ENCODE peak calls at places on chromosomes 7 and 10, in four cellular contexts. One of them, this sample, is unnamed. For H3K27me3, the result is how much of the 10 kb centered on the place peaks cover.

GRCh38 chr7:96285579-96285978 is 36.3 kb downstream of the SLC25A13 start:
- DNase-seq in K562: no peak
- DNase-seq in DND-41: peak
- DNase-seq in GM23338: no peak
- DNase-seq in this sample: no peak

GRCh38 chr7:106774768-106775551 is 90.1 kb upstream of the PIK3CG start:
- DNase-seq in K562: peak
- DNase-seq in DND-41: peak
- DNase-seq in GM23338: peak
- DNase-seq in this sample: no peak

GRCh38 chr10:78408671-78409472 is 375.2 kb downstream of the RPS24 start:
- DNase-seq in K562: no peak
- DNase-seq in DND-41: no peak
- DNase-seq in GM23338: peak
- DNase-seq in this sample: peak

GRCh38 chr7:43509906-43510305 is 73.0 kb upstream of the STK17A start:
- DNase-seq in K562: no peak
- DNase-seq in DND-41: no peak
- DNase-seq in GM23338: no peak
- DNase-seq in this sample: no peak

GRCh38 chr7:140238778-140239652 is 62.2 kb upstream of the KDM7A start:
- DNase-seq in K562: no peak
- DNase-seq in DND-41: no peak
- DNase-seq in GM23338: no peak
- DNase-seq in this sample: no peak

GRCh38 chr7:23183279-23184012 is 1.6 kb downstream of the NUP42 start:
- DNase-seq in K562: no peak
- DNase-seq in DND-41: no peak
- DNase-seq in GM23338: no peak
- DNase-seq in this sample: no peak

GRCh38 chr7:107659666-107660065 is 962 bp upstream of the SLC26A4 start:
- DNase-seq in K562: peak
- DNase-seq in DND-41: peak
- DNase-seq in GM23338: no peak
- DNase-seq in this sample: no peak

GRCh38 chr7:96332325-96332724 is 10.4 kb upstream of the SLC25A13 start:
- DNase-seq in K562: no peak
- DNase-seq in DND-41: no peak
- DNase-seq in GM23338: no peak
- DNase-seq in this sample: no peak

GRCh38 chr7:141585592-141586510 is 34.6 kb downstream of the AGK start:
- DNase-seq in K562: no peak
- DNase-seq in DND-41: no peak
- DNase-seq in GM23338: no peak
- DNase-seq in this sample: peak

GRCh38 chr7:43318188-43318587 is 205.7 kb downstream of the HECW1 start:
- DNase-seq in K562: no peak
- DNase-seq in DND-41: no peak
- DNase-seq in GM23338: no peak
- DNase-seq in this sample: no peak

GRCh38 chr10:102660891-102661613 is 16.8 kb downstream of the TRIM8 start:
- DNase-seq in K562: peak
- DNase-seq in DND-41: peak
- DNase-seq in GM23338: no peak
- DNase-seq in this sample: no peak

GRCh38 chr10:51423121-51423452 is 276.3 kb downstream of the CSTF2T start:
- DNase-seq in K562: no peak
- DNase-seq in DND-41: no peak
- DNase-seq in GM23338: no peak
- DNase-seq in this sample: no peak

GRCh38 chr7:102284399-102284798 is 2.3 kb upstream of the SH2B2 start:
- DNase-seq in K562: no peak
- DNase-seq in DND-41: no peak
- DNase-seq in GM23338: no peak
- DNase-seq in this sample: no peak

GRCh38 chr7:128206017-128206746 is 34.9 kb upstream of the LEP start:
- DNase-seq in K562: no peak
- DNase-seq in DND-41: no peak
- DNase-seq in GM23338: peak
- DNase-seq in this sample: no peak

GRCh38 chr7:18570890-18571478 is 75.4 kb downstream of the HDAC9 start:
- DNase-seq in K562: no peak
- DNase-seq in DND-41: no peak
- DNase-seq in GM23338: peak
- DNase-seq in this sample: no peak

GRCh38 chr10:127012769-127013152 is 107.5 kb downstream of the DOCK1 start:
- DNase-seq in K562: no peak
- DNase-seq in DND-41: no peak
- DNase-seq in GM23338: peak
- DNase-seq in this sample: no peak

GRCh38 chr7:32316831-32317230 is 173.3 kb downstream of the LSM5 start:
- DNase-seq in K562: no peak
- DNase-seq in DND-41: no peak
- DNase-seq in GM23338: no peak
- DNase-seq in this sample: no peak

GRCh38 chr10:101616415-101617101 is 28.4 kb downstream of the DPCD start:
- DNase-seq in K562: no peak
- DNase-seq in DND-41: no peak
- DNase-seq in GM23338: peak
- DNase-seq in this sample: no peak

GRCh38 chr7:65809259-65809981 is 63.5 kb upstream of the VKORC1L1 start:
- DNase-seq in K562: no peak
- DNase-seq in DND-41: no peak
- DNase-seq in GM23338: no peak
- DNase-seq in this sample: no peak

GRCh38 chr7:5437987-5438386 is 14.4 kb upstream of the TNRC18 start:
- DNase-seq in K562: no peak
- DNase-seq in DND-41: no peak
- DNase-seq in GM23338: no peak
- DNase-seq in this sample: no peak

GRCh38 chr10:88819290-88819689 is 16.8 kb downstream of the LIPM start:
- DNase-seq in K562: no peak
- DNase-seq in DND-41: no peak
- DNase-seq in GM23338: no peak
- DNase-seq in this sample: no peak

GRCh38 chr7:111986601-111987000 is 219.6 kb downstream of the DOCK4 start:
- DNase-seq in K562: no peak
- DNase-seq in DND-41: no peak
- DNase-seq in GM23338: no peak
- DNase-seq in this sample: no peak

GRCh38 chr7:51309361-51310130 is 7.1 kb downstream of the COBL start:
- DNase-seq in K562: no peak
- DNase-seq in DND-41: no peak
- DNase-seq in GM23338: no peak
- DNase-seq in this sample: no peak

GRCh38 chr7:51310131-51310583 is 6.5 kb downstream of the COBL start:
- DNase-seq in K562: no peak
- DNase-seq in DND-41: no peak
- DNase-seq in GM23338: no peak
- DNase-seq in this sample: no peak

GRCh38 chr7:51306761-51307160 is 9.8 kb downstream of the COBL start:
- DNase-seq in K562: no peak
- DNase-seq in DND-41: no peak
- DNase-seq in GM23338: no peak
- DNase-seq in this sample: no peak

GRCh38 chr7:51308738-51309102 is 7.9 kb downstream of the COBL start:
- DNase-seq in K562: no peak
- DNase-seq in DND-41: no peak
- DNase-seq in GM23338: no peak
- DNase-seq in this sample: no peak

GRCh38 chr7:51307811-51308737 is 8.5 kb downstream of the COBL start:
- DNase-seq in K562: no peak
- DNase-seq in DND-41: no peak
- DNase-seq in GM23338: no peak
- DNase-seq in this sample: no peak
- H3K4me3 ChIP-seq in K562: no peak
- H3K4me3 ChIP-seq in DND-41: no peak
- H3K4me3 ChIP-seq in GM23338: no peak
- H3K4me3 ChIP-seq in this sample: no peak

DNA sequence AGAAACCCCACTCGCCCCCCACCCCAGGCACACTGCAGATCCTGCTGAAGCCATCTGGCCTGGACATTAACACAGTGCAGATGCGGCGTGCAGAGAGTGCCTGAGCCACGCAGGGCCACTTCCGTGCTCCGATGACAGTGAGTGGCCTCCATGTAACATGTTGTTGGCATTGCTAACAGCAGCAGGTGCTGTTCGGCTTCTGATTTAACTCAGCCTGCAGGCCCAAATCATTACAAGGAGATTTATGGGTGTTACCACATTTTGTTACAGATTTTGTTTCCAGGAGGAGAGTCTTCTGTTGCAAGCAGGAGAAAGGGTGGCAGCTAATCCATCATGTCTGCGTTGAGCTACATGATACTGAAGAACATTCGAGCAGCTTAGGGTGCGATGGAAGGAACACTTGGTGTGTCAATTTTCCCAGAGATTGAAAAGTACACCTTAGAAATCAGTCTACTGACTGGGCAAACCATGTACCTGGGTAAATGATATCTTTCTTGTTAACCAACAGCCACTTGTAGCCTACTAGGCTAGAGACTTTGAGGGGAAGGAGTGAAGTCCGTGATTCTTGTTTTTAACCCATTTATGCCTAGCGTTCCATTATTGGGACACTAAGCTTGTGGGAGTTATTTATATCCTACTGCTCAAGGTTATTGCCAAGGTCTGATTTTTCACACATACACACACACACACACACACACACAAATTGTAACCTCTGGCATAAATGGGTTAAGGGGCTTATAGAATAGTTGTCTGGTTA is 90.0 kb downstream of the JCAD start:
- DNase-seq in K562: no peak
- DNase-seq in DND-41: no peak
- DNase-seq in GM23338: no peak
- DNase-seq in this sample: no peak
- H3K27me3 ChIP-seq in K562: under half
- H3K27me3 ChIP-seq in DND-41: under half
- H3K27me3 ChIP-seq in GM23338: under half
- H3K27me3 ChIP-seq in this sample: under half

GRCh38 chr7:154388412-154388811 is 336.2 kb downstream of the DPP6 start:
- DNase-seq in K562: no peak
- DNase-seq in DND-41: no peak
- DNase-seq in GM23338: no peak
- DNase-seq in this sample: no peak
- H3K4me3 ChIP-seq in K562: no peak
- H3K4me3 ChIP-seq in DND-41: no peak
- H3K4me3 ChIP-seq in GM23338: no peak
- H3K4me3 ChIP-seq in this sample: no peak

DNA sequence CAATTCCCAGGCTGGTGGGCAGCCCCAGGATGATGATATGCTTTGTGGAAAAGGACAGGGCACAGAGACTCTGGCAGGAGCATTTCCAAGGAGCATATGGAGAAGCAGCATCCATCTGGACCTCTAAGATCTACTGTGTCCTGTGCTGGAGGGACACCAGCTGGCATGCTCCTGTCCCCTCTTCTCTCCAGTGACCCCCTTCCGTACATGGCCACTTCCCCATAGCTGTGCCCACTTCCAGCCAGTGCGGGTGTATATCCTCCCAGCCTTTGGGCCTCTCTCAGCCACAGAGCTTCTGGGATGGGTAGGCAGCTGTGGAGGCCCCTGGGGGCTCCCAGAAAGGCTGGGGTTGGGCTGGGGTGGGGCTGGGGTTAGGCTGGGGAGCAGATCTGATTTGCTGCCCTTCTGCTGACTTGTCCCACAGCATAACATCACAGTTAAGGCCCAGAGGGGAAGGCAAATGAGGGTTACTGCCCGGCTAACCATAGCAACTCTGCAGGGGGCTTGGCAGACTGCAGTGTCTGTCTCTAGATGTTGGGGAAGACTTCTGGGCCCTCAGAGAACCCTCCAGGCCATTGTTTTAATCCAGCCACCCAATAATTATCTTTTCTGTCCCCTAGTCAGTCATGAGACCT is 6.3 kb downstream of the NPFFR1 start:
- DNase-seq in K562: no peak
- DNase-seq in DND-41: no peak
- DNase-seq in GM23338: no peak
- DNase-seq in this sample: no peak
- H3K27me3 ChIP-seq in K562: under half
- H3K27me3 ChIP-seq in DND-41: under half
- H3K27me3 ChIP-seq in GM23338: under half
- H3K27me3 ChIP-seq in this sample: under half

DNA sequence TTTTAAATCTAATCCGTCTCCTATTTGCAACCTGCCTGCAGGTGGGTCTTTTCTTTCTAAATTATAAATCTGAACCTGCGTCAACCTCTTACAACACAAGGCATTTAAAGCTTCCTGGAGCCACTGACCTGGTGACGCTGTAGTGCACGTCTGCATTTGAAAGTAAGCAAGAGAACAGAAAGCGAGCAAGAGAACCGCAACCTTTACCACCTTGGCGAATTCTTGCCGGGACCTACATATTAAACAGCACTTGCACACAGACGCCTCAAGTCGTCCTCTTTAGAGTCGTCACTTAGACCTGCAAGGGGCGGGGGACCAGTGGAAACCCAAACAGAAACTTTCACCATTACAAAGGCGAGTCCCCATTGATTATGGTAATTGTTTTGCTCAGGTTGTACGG is 9.5 kb downstream of the GLI3 start:
- DNase-seq in K562: no peak
- DNase-seq in DND-41: no peak
- DNase-seq in GM23338: peak
- DNase-seq in this sample: no peak
- H3K4me3 ChIP-seq in K562: no peak
- H3K4me3 ChIP-seq in DND-41: no peak
- H3K4me3 ChIP-seq in GM23338: peak
- H3K4me3 ChIP-seq in this sample: no peak

GRCh38 chr10:99551616-99552015 is 18.9 kb downstream of the NKX2-3 start:
- DNase-seq in K562: no peak
- DNase-seq in DND-41: no peak
- DNase-seq in GM23338: no peak
- DNase-seq in this sample: no peak
- H3K27me3 ChIP-seq in K562: under half
- H3K27me3 ChIP-seq in DND-41: under half
- H3K27me3 ChIP-seq in GM23338: under half
- H3K27me3 ChIP-seq in this sample: under half